ENCODE peak calls at places on chromosomes 3 and 15, in nine cellular contexts. D, K, M, V, Z, A, C, F and Y are unnamed samples.

GRCh38 chr15:99076555-99077308 is 28.1 kb upstream of the SYNM start:
- DNase-seq in F (peak; percentile 60), Z (no peak), D (peak; percentile 83), K (no peak), A (peak; percentile 88), C (peak; percentile 48), V (peak; percentile 86), M (peak; percentile 69), Y (peak; percentile 81)

GRCh38 chr3:111080357-111080937 is 8.8 kb downstream of the NECTIN3 start:
- DNase-seq in D (peak; percentile 17), C (no peak), V (peak; percentile 78), K (no peak), F (no peak), A (peak; percentile 82), M (no peak), Z (no peak), Y (peak; percentile 55)

GRCh38 chr3:134384963-134385362 is 10.7 kb upstream of the AMOTL2 start:
- DNase-seq in D (no peak), C (no peak), M (no peak), A (no peak), K (no peak), V (no peak), F (no peak), Z (peak; percentile 32), Y (no peak)

GRCh38 chr15:101105059-101105851 is 146.6 kb downstream of the CHSY1 start:
- DNase-seq in C (no peak), A (no peak), Z (no peak), V (peak; percentile 34), M (peak; percentile 59), K (peak; percentile 12), D (no peak), F (no peak), Y (peak; percentile 52)

GRCh38 chr15:66901336-66902100 is 163.9 kb upstream of the SMAD3 start:
- DNase-seq in Z (no peak), F (no peak), A (peak; percentile 68), D (no peak), V (peak; percentile 68), M (no peak), C (no peak), K (no peak), Y (no peak)

GRCh38 chr15:93307513-93307912 is 218.5 kb upstream of the RGMA start:
- DNase-seq in F (no peak), V (no peak), A (no peak), M (no peak), D (peak; percentile 33), C (no peak), Z (no peak), K (no peak), Y (no peak)

GRCh38 chr3:179432021-179432420 is 19.2 kb downstream of the GNB4 start:
- DNase-seq in C (peak; percentile 38), A (no peak), K (no peak), M (no peak), D (no peak), Z (no peak), V (no peak), F (no peak), Y (no peak)

GRCh38 chr3:45693941-45694521 is 4.8 kb downstream of the SACM1L start:
- DNase-seq in M (no peak), F (peak; percentile 76), V (no peak), K (no peak), C (no peak), D (no peak), Z (no peak), A (no peak), Y (no peak)

GRCh38 chr3:172129868-172130751 is 90.7 kb downstream of the FNDC3B start:
- DNase-seq in M (peak; percentile 96), V (peak; percentile 99), D (no peak), A (peak; percentile 100), C (no peak), Z (peak; percentile 94), K (peak; percentile 74), F (peak; percentile 72), Y (no peak)

GRCh38 chr15:86213888-86214287 is 134.2 kb downstream of the AGBL1 start:
- DNase-seq in A (no peak), K (no peak), D (no peak), Z (no peak), C (no peak), M (no peak), F (no peak), V (no peak), Y (no peak)

GRCh38 chr3:169524131-169524530 is 139.4 kb downstream of the MECOM start:
- DNase-seq in Z (no peak), D (no peak), C (no peak), A (no peak), M (no peak), K (no peak), F (no peak), V (no peak), Y (no peak)

GRCh38 chr15:85615930-85616329 is 178.8 kb downstream of the KLHL25 start:
- DNase-seq in A (peak; percentile 66), V (peak; percentile 52), K (no peak), Z (no peak), C (no peak), M (no peak), F (peak; percentile 24), D (peak; percentile 60), Y (peak; percentile 63)

GRCh38 chr3:99394831-99395733 is 243.3 kb upstream of the COL8A1 start:
- DNase-seq in C (no peak), M (no peak), K (no peak), F (no peak), D (no peak), Z (no peak), V (peak; percentile 89), A (peak; percentile 95), Y (peak; percentile 54)

GRCh38 chr3:127091376-127091775 is 101.6 kb upstream of the PRR23E start:
- DNase-seq in Z (peak; percentile 52), V (no peak), A (no peak), K (peak; percentile 27), F (no peak), M (no peak), D (no peak), C (no peak), Y (no peak)

DNA sequence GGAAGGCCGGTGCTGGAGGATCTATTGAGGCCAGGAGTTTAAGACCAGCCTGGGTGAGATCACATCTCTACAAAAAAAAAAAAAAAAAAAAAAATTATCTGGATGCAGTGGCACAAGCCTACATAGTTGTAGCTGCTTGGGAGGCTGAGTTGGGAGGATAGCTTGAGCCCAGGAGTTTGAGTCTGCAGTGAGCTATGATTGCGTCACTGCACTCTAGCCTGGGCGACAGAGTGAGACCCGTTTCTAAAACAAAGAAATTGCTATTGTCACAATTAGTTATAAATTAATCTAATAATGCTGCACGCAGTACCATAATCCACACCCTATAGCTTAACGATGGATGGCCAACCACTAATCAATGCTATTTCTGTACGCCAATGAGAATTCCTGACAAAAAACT is 10.7 kb downstream of the FLNB start:
- DNase-seq in D (no peak), M (no peak), A (no peak), V (no peak), C (no peak), Z (no peak), F (no peak), K (no peak), Y (no peak)
- H3K4me3 ChIP-seq in D (no peak overlapping the region), M (no peak overlapping the region), A (no peak overlapping the region), V (no peak overlapping the region), C (no peak overlapping the region), Z (no peak overlapping the region), F (no peak overlapping the region), K (no peak overlapping the region), Y (no peak overlapping the region)

DNA sequence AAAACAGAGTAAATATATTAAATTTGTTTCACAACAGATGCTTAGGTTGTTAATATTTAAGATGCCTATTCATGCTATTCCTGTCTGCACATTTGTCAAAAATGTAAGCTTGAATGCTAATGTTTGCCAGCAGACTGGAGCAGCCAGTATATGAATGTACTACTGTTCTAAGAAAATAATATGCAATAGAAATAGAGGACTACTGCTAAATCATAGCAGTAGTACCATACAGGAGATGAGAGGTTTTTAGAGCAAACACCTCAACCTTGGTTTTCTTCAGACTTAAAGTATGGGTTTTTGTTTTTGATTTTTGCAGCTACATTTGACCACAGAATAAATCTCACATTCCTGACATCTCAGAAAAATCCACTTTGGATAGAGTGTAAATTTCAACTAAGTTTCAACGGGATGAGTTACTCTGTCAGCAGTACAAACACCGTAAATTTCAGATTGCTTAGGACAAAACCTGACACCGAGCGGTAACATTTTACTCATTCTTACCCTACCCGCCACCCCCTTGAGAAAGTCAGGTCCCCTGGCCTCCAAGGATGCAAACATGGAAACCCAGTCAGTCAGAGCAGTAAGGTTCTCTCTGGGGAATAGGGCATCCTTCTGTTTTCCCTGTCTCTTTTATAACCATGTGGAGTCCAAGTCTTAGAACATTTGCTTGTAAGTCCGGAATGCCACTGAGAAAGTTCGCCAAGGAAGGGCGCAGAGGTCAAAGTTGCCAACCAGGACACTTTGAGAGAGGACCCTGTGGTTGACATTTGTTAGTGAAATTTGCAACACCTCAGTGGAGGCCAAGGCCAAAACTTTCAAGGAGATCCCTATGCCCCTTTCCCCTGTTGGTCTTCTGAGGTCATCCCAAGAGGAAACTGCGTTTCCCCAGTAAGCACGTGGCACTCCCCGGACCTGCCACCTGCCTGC is 17.9 kb upstream of the SATB1 start:
- DNase-seq in C (no peak), F (no peak), K (no peak), D (peak; percentile 2), A (no peak), M (no peak), V (no peak), Z (no peak), Y (no peak)
- H3K4me3 ChIP-seq in C (no peak overlapping the region), F (peak overlapping the region; percentile 91), K (peak overlapping the region; percentile 79), D (peak overlapping the region; percentile 79), A (no peak overlapping the region), M (peak overlapping the region; percentile 49), V (no peak overlapping the region), Z (peak overlapping the region; percentile 70), Y (no peak overlapping the region)

GRCh38 chr15:96340611-96341464 is 10.3 kb downstream of the NR2F2 start:
- DNase-seq in A (peak; percentile 71), V (peak; percentile 73), K (peak; percentile 78), Z (peak; percentile 85), M (no peak), F (no peak), D (peak; percentile 90), C (no peak), Y (peak; percentile 86)

GRCh38 chr15:96341465-96342142 is 11.1 kb downstream of the NR2F2 start:
- DNase-seq in V (no peak), K (no peak), D (peak; percentile 62), M (no peak), Z (peak; percentile 71), C (no peak), A (peak; percentile 58), F (no peak), Y (peak; percentile 62)

GRCh38 chr15:96338772-96339661 is 8.5 kb downstream of the NR2F2 start:
- DNase-seq in A (peak; percentile 58), C (no peak), V (no peak), Z (no peak), F (no peak), M (no peak), K (no peak), D (peak; percentile 31), Y (peak; percentile 37)

GRCh38 chr15:96339662-96340347 is 9.3 kb downstream of the NR2F2 start:
- DNase-seq in F (no peak), C (no peak), A (peak; percentile 53), M (no peak), K (no peak), Z (no peak), V (no peak), D (peak; percentile 17), Y (peak; percentile 9)

GRCh38 chr15:96340348-96340610 is 9.8 kb downstream of the NR2F2 start:
- DNase-seq in D (peak; percentile 88), Z (no peak), C (no peak), M (no peak), F (no peak), A (no peak), V (no peak), K (no peak), Y (no peak)
- H3K4me3 ChIP-seq in D (peak overlapping the region; percentile 92), Z (peak overlapping the region; percentile 96), C (no peak overlapping the region), M (peak overlapping the region; percentile 67), F (no peak overlapping the region), A (peak overlapping the region; percentile 83), V (peak overlapping the region; percentile 84), K (no peak overlapping the region), Y (peak overlapping the region; percentile 77)

GRCh38 chr3:155079795-155080546 is at the start of gene MME:
- DNase-seq in M (peak; percentile 32), V (peak; percentile 73), C (peak; percentile 11), D (peak; percentile 81), A (peak; percentile 80), Z (peak; percentile 79), K (peak; percentile 70), F (no peak), Y (peak; percentile 7)
- H3K4me3 ChIP-seq in M (peak within 1 kb of the TSS; percentile 59), V (peak within 1 kb of the TSS; percentile 65), C (peak within 1 kb of the TSS; percentile 6), D (peak within 1 kb of the TSS; percentile 86), A (peak within 1 kb of the TSS; percentile 71), Z (peak within 1 kb of the TSS; percentile 73), K (peak within 1 kb of the TSS; percentile 3), F (no peak within 1 kb of the TSS), Y (peak within 1 kb of the TSS; percentile 33)